ENCODE peak calls at places on chromosomes 7 and 10, in seven cellular contexts. Y is OCI-LY7, R is aorta, T is hepatocyte, F is ovary, P is cardiac muscle cell, X is GM23248. K is an unnamed sample.

GRCh38 chr10:114749014-114749413 is 72.6 kb upstream of the FHIP2A start:
- DNase-seq in Y (no peak), P (peak; percentile 27), X (no peak), F (no peak), R (no peak), T (peak; percentile 10), K (no peak)

GRCh38 chr10:102381983-102382382 is 13.5 kb upstream of the NFKB2 start:
- DNase-seq in R (no peak), P (no peak), X (no peak), F (no peak), Y (no peak), T (no peak), K (no peak)

GRCh38 chr10:62805139-62806092 is 896 bp downstream of the ADO start:
- DNase-seq in R (no peak), T (peak; percentile 67), X (peak; percentile 84), Y (peak; percentile 75), P (peak; percentile 70), F (peak; percentile 47), K (peak; percentile 82)

GRCh38 chr10:88975377-88975720 is 15.2 kb upstream of the FAS start:
- DNase-seq in X (peak; percentile 19), T (no peak), F (no peak), R (no peak), Y (no peak), P (no peak), K (no peak)

GRCh38 chr10:91163269-91163708 is 57.2 kb upstream of the PCGF5 start:
- DNase-seq in Y (peak; percentile 81), R (peak; percentile 78), T (peak; percentile 72), X (peak; percentile 79), P (peak; percentile 77), F (peak; percentile 82), K (peak; percentile 88)

GRCh38 chr7:139426258-139427028 is 57.0 kb downstream of the KLRG2 start:
- DNase-seq in F (no peak), R (no peak), T (no peak), P (peak; percentile 46), Y (no peak), X (no peak), K (no peak)

GRCh38 chr10:88992945-88993537 is 2.4 kb downstream of the FAS start:
- DNase-seq in T (no peak), R (no peak), P (no peak), Y (no peak), X (peak; percentile 64), F (no peak), K (no peak)

GRCh38 chr10:71766717-71767419 is 6.5 kb downstream of the VSIR start:
- DNase-seq in X (peak; percentile 96), Y (no peak), T (peak; percentile 90), R (peak; percentile 81), F (peak; percentile 82), P (no peak), K (peak; percentile 89)

GRCh38 chr10:60951272-60951724 is 7.3 kb upstream of the RHOBTB1 start:
- DNase-seq in Y (no peak), P (no peak), T (peak; percentile 68), R (no peak), X (no peak), F (no peak), K (no peak)

GRCh38 chr10:16009736-16010259 is 149.5 kb upstream of the MINDY3 start:
- DNase-seq in R (no peak), F (no peak), X (no peak), Y (no peak), T (no peak), P (no peak), K (no peak)

GRCh38 chr10:72085864-72086465 is 2.4 kb downstream of the SPOCK2 start:
- DNase-seq in P (no peak), F (no peak), T (no peak), R (no peak), X (no peak), Y (no peak), K (no peak)

GRCh38 chr7:51317582-51317910 is 937 bp upstream of the COBL start:
- DNase-seq in P (no peak), F (no peak), T (no peak), Y (no peak), X (no peak), R (no peak), K (no peak)

GRCh38 chr7:156650042-156650441 is 9.5 kb downstream of the RNF32 start:
- DNase-seq in F (no peak), Y (no peak), X (peak; percentile 43), R (no peak), T (peak; percentile 65), P (no peak), K (no peak)

GRCh38 chr7:149721084-149721601 is 52.2 kb downstream of the ZNF467 start:
- DNase-seq in Y (no peak), F (no peak), R (no peak), T (no peak), X (no peak), P (no peak), K (peak; percentile 55)

GRCh38 chr7:121547341-121548092 is 151.4 kb upstream of the FAM3C start:
- DNase-seq in P (peak; percentile 72), R (no peak), X (peak; percentile 87), T (peak; percentile 83), Y (peak; percentile 75), F (no peak), K (no peak)

GRCh38 chr10:99341860-99342517 is 12.8 kb downstream of the CNNM1 start:
- DNase-seq in R (no peak), F (no peak), Y (no peak), X (peak; percentile 88), P (no peak), T (no peak), K (no peak)

GRCh38 chr7:50807026-50807730 is 24.5 kb upstream of the GRB10 start:
- DNase-seq in X (peak; percentile 66), R (no peak), F (no peak), T (no peak), Y (no peak), P (no peak), K (no peak)

GRCh38 chr10:69814251-69814650 is 12.5 kb downstream of the COL13A1 start:
- DNase-seq in F (no peak), Y (no peak), T (no peak), P (no peak), X (no peak), R (no peak), K (no peak)

GRCh38 chr10:95430231-95430951 is 130.8 kb downstream of the SORBS1 start:
- DNase-seq in T (peak; percentile 80), F (peak; percentile 52), R (no peak), P (peak; percentile 77), X (peak; percentile 71), Y (peak; percentile 66), K (no peak)

GRCh38 chr7:36538126-36538525 is 148.5 kb downstream of the ANLN start:
- DNase-seq in T (no peak), F (no peak), X (no peak), R (no peak), P (no peak), Y (no peak), K (no peak)

GRCh38 chr7:149741629-149742028 is 31.8 kb downstream of the ZNF467 start:
- DNase-seq in P (no peak), F (no peak), R (no peak), Y (peak; percentile 10), T (no peak), X (peak; percentile 61), K (no peak)

GRCh38 chr10:93068411-93069244 is 5.1 kb upstream of the CYP26A1 start:
- DNase-seq in F (no peak), X (peak; percentile 49), P (peak; percentile 63), R (no peak), T (no peak), Y (no peak), K (peak; percentile 51)

GRCh38 chr10:86970152-86970886 is 2.0 kb downstream of the ADIRF start:
- DNase-seq in T (peak; percentile 29), Y (no peak), X (peak; percentile 77), R (peak; percentile 93), F (peak; percentile 88), P (no peak), K (peak; percentile 96)

DNA sequence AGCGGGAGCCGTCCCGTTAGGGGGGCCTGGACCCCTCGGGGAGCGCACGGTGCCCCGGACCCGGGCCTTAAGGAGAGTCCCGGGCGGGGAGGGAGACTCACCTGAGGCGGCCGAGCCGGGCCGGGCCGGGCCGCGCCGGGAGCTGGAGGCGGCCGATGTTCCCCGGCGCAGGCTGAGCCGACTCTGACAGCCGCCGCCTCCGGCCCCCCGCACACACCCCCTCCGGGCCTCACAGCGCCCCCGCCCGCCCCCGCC is at the start of gene ACHE:
- DNase-seq in X (no peak), Y (no peak), T (no peak), R (no peak), P (peak; percentile 74), F (no peak), K (no peak)
- H3K27ac ChIP-seq in X (no peak within 1 kb of the TSS), Y (no peak within 1 kb of the TSS), T (peak within 1 kb of the TSS; percentile 62), R (no peak within 1 kb of the TSS), P (no peak within 1 kb of the TSS), F (no peak within 1 kb of the TSS), K (no peak within 1 kb of the TSS)

GRCh38 chr7:150910996-150911422 is 58.7 kb downstream of the AOC1 start:
- DNase-seq in R (no peak), P (no peak), T (no peak), X (no peak), Y (no peak), F (no peak), K (no peak)
- H3K4me1 ChIP-seq in R (no peaks in the 10 kb centered on the region), P (no peaks in the 10 kb centered on the region), T (no peaks in the 10 kb centered on the region), X (no peaks in the 10 kb centered on the region), Y (no peaks in the 10 kb centered on the region), F (no peaks in the 10 kb centered on the region), K (no peaks in the 10 kb centered on the region)

DNA sequence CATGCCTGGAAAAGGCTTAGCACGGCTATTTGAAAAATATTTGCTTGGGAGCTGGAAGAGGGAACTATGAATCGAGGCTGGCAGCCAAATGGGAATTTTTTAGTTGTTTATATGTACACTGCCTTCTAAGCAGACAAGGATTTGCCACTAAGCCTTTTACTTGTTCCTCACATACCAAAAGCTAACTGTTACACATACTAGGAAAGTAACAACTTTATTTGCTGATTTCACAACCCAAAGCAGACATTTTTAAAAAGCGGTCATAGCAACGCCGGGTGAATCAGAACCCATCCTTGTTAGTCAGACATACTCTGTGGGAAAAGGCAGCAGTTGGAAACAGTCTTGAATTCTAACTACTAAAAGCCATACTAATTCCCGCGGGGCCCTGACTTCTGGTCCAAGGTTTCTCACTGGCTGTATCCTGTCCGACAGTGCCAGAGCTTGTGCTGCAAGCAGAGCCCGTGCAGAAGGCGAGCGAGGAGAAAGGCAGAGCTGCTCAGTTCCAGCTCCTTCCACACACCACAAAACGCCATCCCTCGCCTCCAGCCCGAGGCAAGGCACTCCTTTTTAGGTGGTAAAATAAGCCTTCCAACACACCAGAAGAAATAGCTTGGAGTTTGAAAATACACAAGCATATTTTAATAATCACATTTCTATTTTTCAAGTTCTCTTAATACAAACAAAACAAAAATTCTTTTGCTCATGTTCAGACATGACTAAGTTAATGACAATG is 89.2 kb downstream of the RNF216 start:
- DNase-seq in T (peak; percentile 80), F (peak; percentile 75), P (no peak), R (peak; percentile 93), Y (no peak), X (peak; percentile 99), K (peak; percentile 93)
- H3K4me3 ChIP-seq in T (no peak overlapping the region), F (peak overlapping the region; percentile 19), P (no peak overlapping the region), R (no peak overlapping the region), Y (no peak overlapping the region), X (peak overlapping the region; percentile 54), K (peak overlapping the region; percentile 14)

DNA sequence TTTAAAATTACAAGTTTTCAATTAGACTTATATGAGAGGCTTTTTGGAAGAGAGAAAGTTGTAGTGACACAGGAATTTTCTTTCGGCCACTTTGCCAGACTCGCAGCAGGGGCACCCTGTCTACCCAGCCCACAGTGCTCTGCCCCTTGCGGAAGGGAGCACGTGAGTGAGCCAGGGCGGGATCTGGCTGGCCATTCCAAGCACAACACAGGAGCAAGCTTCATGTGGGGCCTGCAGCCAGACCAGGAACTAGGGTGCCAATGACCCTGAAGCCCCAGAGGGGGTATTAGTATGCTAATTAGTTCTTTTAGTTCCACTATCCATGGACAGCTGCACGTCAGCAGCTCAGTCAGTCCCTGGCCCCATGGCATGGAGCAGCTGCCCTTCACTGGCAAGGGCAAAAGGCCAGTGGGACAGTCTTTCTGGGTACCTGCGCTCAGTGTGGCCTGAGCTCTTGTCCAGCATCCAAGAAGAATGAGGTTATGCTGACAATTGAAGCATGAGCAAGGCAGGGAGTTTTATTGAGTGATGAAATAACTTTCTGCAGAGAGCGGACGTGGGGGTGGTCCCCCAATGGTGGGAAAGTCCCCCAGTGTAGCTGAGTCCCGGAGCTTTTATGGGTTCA is 251.1 kb upstream of the CSTF2T start:
- DNase-seq in Y (no peak), X (no peak), R (peak; percentile 54), F (no peak), T (no peak), P (no peak), K (peak; percentile 51)
- H3K27ac ChIP-seq in Y (no peak overlapping the region), X (no peak overlapping the region), R (peak overlapping the region; percentile 19), F (no peak overlapping the region), T (no peak overlapping the region), P (no peak overlapping the region), K (no peak overlapping the region)